ENCODE peak calls at places on chromosomes 12 and 14, in five cellular contexts. Z is thyroid gland, H is esophagus squamous epithelium, L is fibroblast of lung, K is ovary. O is an unnamed sample.
A peak's percentile ranks its signal among the peaks of the same experiment; 100 is the strongest.

GRCh38 chr12:60271816-60272215 is 676.0 kb downstream of the SLC16A7 start:
- DNase-seq in L (no peak), K (no peak), H (no peak), Z (no peak), O (no peak)

GRCh38 chr12:71755146-71755892 is 656 bp downstream of the RAB21 start:
- DNase-seq in K (peak; percentile 51), H (no peak), L (peak; percentile 64), Z (peak; percentile 47), O (no peak)

GRCh38 chr12:28699029-28699428 is 450.0 kb upstream of the FAR2 start:
- DNase-seq in H (no peak), Z (no peak), L (no peak), K (no peak), O (no peak)

GRCh38 chr14:92253381-92253894 is 69.5 kb upstream of the SLC24A4 start:
- DNase-seq in Z (peak; percentile 45), L (no peak), H (no peak), K (no peak), O (no peak)

GRCh38 chr14:62099091-62099490 is 336.9 kb downstream of the SNAPC1 start:
- DNase-seq in H (no peak), L (no peak), K (no peak), Z (no peak), O (no peak)

GRCh38 chr14:93017341-93017797 is 94.4 kb downstream of the CHGA start:
- DNase-seq in L (no peak), Z (peak; percentile 88), K (no peak), H (no peak), O (no peak)

GRCh38 chr14:21405097-21405496 is 21.3 kb upstream of the SUPT16H start:
- DNase-seq in H (no peak), K (no peak), Z (no peak), L (no peak), O (no peak)

GRCh38 chr12:94266796-94267529 is 118.6 kb downstream of the PLXNC1 start:
- DNase-seq in L (peak; percentile 27), H (no peak), K (no peak), Z (no peak), O (no peak)

GRCh38 chr14:75811862-75812505 is 150.9 kb downstream of the TTLL5 start:
- DNase-seq in Z (no peak), L (no peak), H (no peak), K (no peak), O (no peak)

GRCh38 chr14:74574092-74574438 is 38.0 kb downstream of the LTBP2 start:
- DNase-seq in L (peak; percentile 80), K (no peak), Z (no peak), H (no peak), O (no peak)

GRCh38 chr14:96851694-96852381 is 54.7 kb downstream of the VRK1 start:
- DNase-seq in L (no peak), Z (no peak), K (no peak), H (no peak), O (no peak)

GRCh38 chr14:102778616-102779351 is 1.5 kb downstream of the TRAF3 start:
- DNase-seq in Z (no peak), L (peak; percentile 44), K (no peak), H (no peak), O (no peak)

GRCh38 chr14:41825622-41826021 is 218.9 kb downstream of the LRFN5 start:
- DNase-seq in L (no peak), H (no peak), K (no peak), Z (peak; percentile 11), O (no peak)

GRCh38 chr14:68938515-68939423 is 40.3 kb downstream of the ACTN1 start:
- DNase-seq in K (no peak), L (peak; percentile 56), Z (no peak), H (no peak), O (peak; percentile 63)

GRCh38 chr14:68937790-68938514 is 41.1 kb downstream of the ACTN1 start:
- DNase-seq in H (no peak), K (no peak), L (peak; percentile 56), Z (peak; percentile 72), O (peak; percentile 91)

GRCh38 chr14:68939893-68940613 is 39.0 kb downstream of the ACTN1 start:
- DNase-seq in Z (peak; percentile 49), L (peak; percentile 99), H (no peak), K (peak; percentile 59), O (peak; percentile 87)

GRCh38 chr14:68940614-68941185 is 38.4 kb downstream of the ACTN1 start:
- DNase-seq in L (peak; percentile 65), Z (no peak), K (no peak), H (no peak), O (no peak)

DNA sequence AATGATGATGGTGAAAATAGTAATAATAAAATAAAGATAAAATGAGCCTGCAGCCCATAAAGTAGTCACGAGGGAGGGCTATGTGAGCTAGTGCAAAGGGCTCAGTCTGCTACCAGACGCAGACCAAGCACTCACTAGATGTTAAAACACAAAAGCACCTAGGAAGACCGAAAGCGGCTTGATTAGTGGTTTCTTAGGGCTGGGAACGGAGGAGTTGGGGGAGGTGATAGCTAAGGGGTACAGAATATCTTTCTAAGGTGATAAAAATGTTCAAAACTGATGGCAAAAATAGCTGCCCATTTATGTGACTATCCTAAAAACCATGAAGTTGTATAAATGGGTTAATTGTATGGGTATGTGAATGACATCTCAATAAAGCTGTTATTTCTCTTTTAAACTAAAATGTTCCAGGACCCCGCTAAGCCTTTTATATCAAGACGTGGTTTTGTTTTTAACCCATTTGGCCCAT is 39.6 kb downstream of the ACTN1 start:
- DNase-seq in K (no peak), L (no peak), H (no peak), Z (no peak), O (no peak)
- H3K4me1 ChIP-seq in K (peaks cover 36% of the 10 kb centered on the region), L (peaks cover 65% of the 10 kb centered on the region), H (peaks cover 81% of the 10 kb centered on the region), Z (peaks cover 25% of the 10 kb centered on the region), O (peaks cover 56% of the 10 kb centered on the region)

DNA sequence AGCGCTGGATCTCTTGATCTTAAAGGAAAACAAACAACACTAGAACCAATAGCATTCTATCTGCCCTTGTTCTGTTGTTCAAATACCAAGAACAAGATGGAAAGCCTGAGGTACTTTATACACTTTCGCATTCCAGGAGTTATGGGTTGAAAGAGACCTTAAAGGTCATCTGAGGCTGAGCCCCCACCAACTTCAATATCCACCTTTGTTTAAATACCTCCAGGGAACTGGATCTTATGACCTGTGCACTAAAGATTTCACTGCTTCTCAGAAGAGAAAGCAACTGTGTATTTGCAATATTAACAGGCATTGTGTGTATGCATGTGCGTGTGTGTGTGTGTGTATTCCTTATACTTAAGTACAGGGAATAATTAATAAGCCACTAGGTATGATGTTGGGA is 184.9 kb downstream of the C12orf42 start:
- DNase-seq in K (no peak), L (no peak), H (no peak), Z (no peak), O (no peak)
- H3K4me3 ChIP-seq in K (no peak overlapping the region), L (no peak overlapping the region), H (no peak overlapping the region), Z (no peak overlapping the region), O (no peak overlapping the region)

GRCh38 chr12:5888816-5889315 is 56.2 kb downstream of the ANO2 start:
- DNase-seq in L (no peak), H (no peak), K (no peak), Z (no peak), O (no peak)

GRCh38 chr12:5884846-5885245 is 60.2 kb downstream of the ANO2 start:
- DNase-seq in K (no peak), L (no peak), Z (no peak), H (no peak), O (no peak)

GRCh38 chr12:5887758-5888157 is 57.3 kb downstream of the ANO2 start:
- DNase-seq in H (no peak), K (no peak), Z (no peak), L (no peak), O (no peak)

GRCh38 chr12:5884285-5884684 is 60.8 kb downstream of the ANO2 start:
- DNase-seq in Z (no peak), H (no peak), L (no peak), K (no peak), O (no peak)

GRCh38 chr12:5889381-5890047 is 55.5 kb downstream of the ANO2 start:
- DNase-seq in L (no peak), Z (no peak), K (no peak), H (no peak), O (peak; percentile 56)
- TF ChIP-seq CTCF in L (no peak), Z (no peak), K (no peak), H (no peak), O (peak; percentile 51)

DNA sequence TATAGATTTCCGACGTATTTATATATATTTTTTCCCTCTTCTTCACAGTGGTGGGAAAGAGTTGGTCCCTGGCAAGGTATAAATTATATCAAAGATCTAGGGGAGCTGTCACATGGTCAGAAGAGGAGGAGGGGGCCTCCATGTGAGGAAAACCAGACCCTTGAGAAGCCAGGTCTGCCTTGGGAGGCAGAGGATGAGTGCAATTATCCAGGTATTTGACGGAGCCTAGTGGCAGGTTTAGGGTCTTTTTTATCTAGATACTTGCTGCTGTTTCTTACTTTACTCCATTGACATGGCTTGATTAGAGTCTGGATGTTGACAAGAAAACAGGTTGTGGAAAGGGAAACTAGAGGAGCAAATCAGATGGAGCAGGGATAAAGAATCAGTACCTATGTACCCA is 5.5 kb downstream of the COPZ1 start:
- DNase-seq in Z (no peak), L (no peak), H (no peak), K (no peak), O (no peak)
- H3K4me1 ChIP-seq in Z (peaks cover 31% of the 10 kb centered on the region), L (peaks cover 18% of the 10 kb centered on the region), H (peaks cover 6% of the 10 kb centered on the region), K (peaks cover 3% of the 10 kb centered on the region), O (no peaks in the 10 kb centered on the region)

GRCh38 chr14:53951661-53952265 is 4.9 kb downstream of the BMP4 start:
- DNase-seq in H (no peak), K (no peak), L (no peak), Z (peak; percentile 22), O (no peak)
- H3K4me3 ChIP-seq in H (peak overlapping the region; percentile 73), K (peak overlapping the region; percentile 65), L (peak overlapping the region; percentile 90), Z (peak overlapping the region; percentile 42), O (no peak overlapping the region)